ENCODE peak calls at places on chromosomes 2 and 18, in seven cellular contexts. One of them, this sample, is unnamed.

GRCh38 chr2:56707650-56708049 is 523.9 kb downstream of the CCDC85A start:
- DNase-seq in fibroblast of lung: no peak
- DNase-seq in HFFc6: no peak
- DNase-seq in kidney epithelial cell: no peak
- DNase-seq in AG09319: no peak
- DNase-seq in foreskin fibroblast: no peak
- DNase-seq in right lobe of liver: no peak
- DNase-seq in this sample: no peak

GRCh38 chr2:196990092-196990491 is 63.6 kb upstream of the PGAP1 start:
- DNase-seq in fibroblast of lung: no peak
- DNase-seq in HFFc6: no peak
- DNase-seq in foreskin fibroblast: no peak
- DNase-seq in right lobe of liver: no peak
- DNase-seq in AG09319: no peak
- DNase-seq in kidney epithelial cell: no peak
- DNase-seq in this sample: no peak

GRCh38 chr2:24304098-24304497 is 56.2 kb downstream of the ITSN2 start:
- DNase-seq in foreskin fibroblast: peak
- DNase-seq in right lobe of liver: peak
- DNase-seq in HFFc6: peak
- DNase-seq in AG09319: peak
- DNase-seq in fibroblast of lung: peak
- DNase-seq in kidney epithelial cell: peak
- DNase-seq in this sample: no peak

GRCh38 chr18:28984731-28985130 is 807.8 kb upstream of the CDH2 start:
- DNase-seq in right lobe of liver: no peak
- DNase-seq in fibroblast of lung: no peak
- DNase-seq in kidney epithelial cell: no peak
- DNase-seq in foreskin fibroblast: peak
- DNase-seq in AG09319: no peak
- DNase-seq in HFFc6: no peak
- DNase-seq in this sample: no peak

GRCh38 chr2:60413819-60414178 is 139.7 kb downstream of the BCL11A start:
- DNase-seq in AG09319: no peak
- DNase-seq in right lobe of liver: no peak
- DNase-seq in HFFc6: no peak
- DNase-seq in foreskin fibroblast: no peak
- DNase-seq in fibroblast of lung: no peak
- DNase-seq in kidney epithelial cell: no peak
- DNase-seq in this sample: no peak

GRCh38 chr2:236981710-236982485 is 103.8 kb upstream of the COPS8 start:
- DNase-seq in kidney epithelial cell: no peak
- DNase-seq in fibroblast of lung: no peak
- DNase-seq in AG09319: no peak
- DNase-seq in foreskin fibroblast: no peak
- DNase-seq in right lobe of liver: no peak
- DNase-seq in HFFc6: no peak
- DNase-seq in this sample: no peak

GRCh38 chr2:167103028-167103756 is 214.9 kb downstream of the XIRP2 start:
- DNase-seq in fibroblast of lung: no peak
- DNase-seq in foreskin fibroblast: no peak
- DNase-seq in AG09319: no peak
- DNase-seq in right lobe of liver: no peak
- DNase-seq in HFFc6: no peak
- DNase-seq in kidney epithelial cell: no peak
- DNase-seq in this sample: no peak

GRCh38 chr2:217249490-217250451 is 389.9 kb upstream of the TNP1 start:
- DNase-seq in kidney epithelial cell: no peak
- DNase-seq in AG09319: no peak
- DNase-seq in fibroblast of lung: peak
- DNase-seq in HFFc6: no peak
- DNase-seq in right lobe of liver: no peak
- DNase-seq in foreskin fibroblast: peak
- DNase-seq in this sample: peak

GRCh38 chr18:23257686-23258565 is 122.6 kb downstream of the CABLES1 start:
- DNase-seq in AG09319: no peak
- DNase-seq in foreskin fibroblast: peak
- DNase-seq in fibroblast of lung: peak
- DNase-seq in HFFc6: peak
- DNase-seq in kidney epithelial cell: no peak
- DNase-seq in right lobe of liver: no peak
- DNase-seq in this sample: no peak

GRCh38 chr2:219060821-219061791 is at the start of gene IHH:
- DNase-seq in AG09319: no peak
- DNase-seq in right lobe of liver: peak
- DNase-seq in fibroblast of lung: no peak
- DNase-seq in HFFc6: no peak
- DNase-seq in kidney epithelial cell: no peak
- DNase-seq in foreskin fibroblast: peak
- DNase-seq in this sample: peak

GRCh38 chr2:108593547-108594098 is 59.4 kb downstream of the LIMS1 start:
- DNase-seq in AG09319: no peak
- DNase-seq in kidney epithelial cell: peak
- DNase-seq in right lobe of liver: no peak
- DNase-seq in foreskin fibroblast: peak
- DNase-seq in HFFc6: peak
- DNase-seq in fibroblast of lung: peak
- DNase-seq in this sample: no peak

GRCh38 chr2:218839430-218839829 is 7.8 kb upstream of the PRKAG3 start:
- DNase-seq in right lobe of liver: no peak
- DNase-seq in foreskin fibroblast: peak
- DNase-seq in AG09319: peak
- DNase-seq in kidney epithelial cell: no peak
- DNase-seq in HFFc6: peak
- DNase-seq in fibroblast of lung: peak
- DNase-seq in this sample: no peak

GRCh38 chr2:219352448-219353023 is 20.0 kb upstream of the RESP18 start:
- DNase-seq in AG09319: no peak
- DNase-seq in HFFc6: peak
- DNase-seq in kidney epithelial cell: no peak
- DNase-seq in right lobe of liver: no peak
- DNase-seq in foreskin fibroblast: peak
- DNase-seq in fibroblast of lung: peak
- DNase-seq in this sample: peak

GRCh38 chr2:2325538-2325937 is 5.5 kb downstream of the MYT1L start:
- DNase-seq in kidney epithelial cell: no peak
- DNase-seq in AG09319: no peak
- DNase-seq in foreskin fibroblast: no peak
- DNase-seq in fibroblast of lung: no peak
- DNase-seq in HFFc6: no peak
- DNase-seq in right lobe of liver: no peak
- DNase-seq in this sample: no peak

GRCh38 chr2:216677439-216678097 is 17.8 kb downstream of the IGFBP5 start:
- DNase-seq in fibroblast of lung: no peak
- DNase-seq in foreskin fibroblast: no peak
- DNase-seq in HFFc6: no peak
- DNase-seq in kidney epithelial cell: no peak
- DNase-seq in AG09319: no peak
- DNase-seq in right lobe of liver: no peak
- DNase-seq in this sample: no peak

GRCh38 chr2:168571061-168571460 is 115.0 kb downstream of the CERS6 start:
- DNase-seq in HFFc6: no peak
- DNase-seq in right lobe of liver: no peak
- DNase-seq in fibroblast of lung: peak
- DNase-seq in foreskin fibroblast: no peak
- DNase-seq in kidney epithelial cell: no peak
- DNase-seq in AG09319: no peak
- DNase-seq in this sample: no peak

GRCh38 chr2:36456227-36456788 is 100.7 kb downstream of the CRIM1 start:
- DNase-seq in foreskin fibroblast: peak
- DNase-seq in kidney epithelial cell: no peak
- DNase-seq in fibroblast of lung: peak
- DNase-seq in HFFc6: peak
- DNase-seq in right lobe of liver: no peak
- DNase-seq in AG09319: peak
- DNase-seq in this sample: no peak

GRCh38 chr2:12167525-12168317 is 421.3 kb downstream of the LPIN1 start:
- DNase-seq in fibroblast of lung: no peak
- DNase-seq in right lobe of liver: no peak
- DNase-seq in foreskin fibroblast: no peak
- DNase-seq in AG09319: no peak
- DNase-seq in kidney epithelial cell: no peak
- DNase-seq in HFFc6: no peak
- DNase-seq in this sample: peak
- TF ChIP-seq CTCF in fibroblast of lung: no peak
- TF ChIP-seq CTCF in right lobe of liver: no peak
- TF ChIP-seq CTCF in foreskin fibroblast: no peak
- TF ChIP-seq CTCF in AG09319: no peak
- TF ChIP-seq CTCF in kidney epithelial cell: peak
- TF ChIP-seq CTCF in HFFc6: no peak
- TF ChIP-seq CTCF in this sample: peak

GRCh38 chr2:38274286-38275276 is 102.5 kb downstream of the ATL2 start:
- DNase-seq in AG09319: peak
- DNase-seq in foreskin fibroblast: peak
- DNase-seq in right lobe of liver: no peak
- DNase-seq in kidney epithelial cell: peak
- DNase-seq in HFFc6: peak
- DNase-seq in fibroblast of lung: peak
- DNase-seq in this sample: peak
- TF ChIP-seq CTCF in AG09319: peak
- TF ChIP-seq CTCF in foreskin fibroblast: peak
- TF ChIP-seq CTCF in right lobe of liver: peak
- TF ChIP-seq CTCF in kidney epithelial cell: peak
- TF ChIP-seq CTCF in HFFc6: peak
- TF ChIP-seq CTCF in fibroblast of lung: peak
- TF ChIP-seq CTCF in this sample: peak

GRCh38 chr2:162686336-162686735 is 152.2 kb downstream of the KCNH7 start:
- DNase-seq in right lobe of liver: no peak
- DNase-seq in kidney epithelial cell: no peak
- DNase-seq in AG09319: no peak
- DNase-seq in fibroblast of lung: no peak
- DNase-seq in HFFc6: no peak
- DNase-seq in foreskin fibroblast: no peak
- DNase-seq in this sample: no peak
- TF ChIP-seq CTCF in right lobe of liver: no peak
- TF ChIP-seq CTCF in kidney epithelial cell: no peak
- TF ChIP-seq CTCF in AG09319: no peak
- TF ChIP-seq CTCF in fibroblast of lung: no peak
- TF ChIP-seq CTCF in HFFc6: no peak
- TF ChIP-seq CTCF in foreskin fibroblast: no peak
- TF ChIP-seq CTCF in this sample: no peak

GRCh38 chr18:1751249-1751648 is 820.1 kb downstream of the METTL4 start:
- DNase-seq in foreskin fibroblast: no peak
- DNase-seq in AG09319: no peak
- DNase-seq in right lobe of liver: no peak
- DNase-seq in kidney epithelial cell: no peak
- DNase-seq in HFFc6: no peak
- DNase-seq in fibroblast of lung: no peak
- DNase-seq in this sample: no peak
- TF ChIP-seq CTCF in foreskin fibroblast: no peak
- TF ChIP-seq CTCF in AG09319: no peak
- TF ChIP-seq CTCF in right lobe of liver: peak
- TF ChIP-seq CTCF in kidney epithelial cell: no peak
- TF ChIP-seq CTCF in HFFc6: no peak
- TF ChIP-seq CTCF in fibroblast of lung: no peak
- TF ChIP-seq CTCF in this sample: no peak

DNA sequence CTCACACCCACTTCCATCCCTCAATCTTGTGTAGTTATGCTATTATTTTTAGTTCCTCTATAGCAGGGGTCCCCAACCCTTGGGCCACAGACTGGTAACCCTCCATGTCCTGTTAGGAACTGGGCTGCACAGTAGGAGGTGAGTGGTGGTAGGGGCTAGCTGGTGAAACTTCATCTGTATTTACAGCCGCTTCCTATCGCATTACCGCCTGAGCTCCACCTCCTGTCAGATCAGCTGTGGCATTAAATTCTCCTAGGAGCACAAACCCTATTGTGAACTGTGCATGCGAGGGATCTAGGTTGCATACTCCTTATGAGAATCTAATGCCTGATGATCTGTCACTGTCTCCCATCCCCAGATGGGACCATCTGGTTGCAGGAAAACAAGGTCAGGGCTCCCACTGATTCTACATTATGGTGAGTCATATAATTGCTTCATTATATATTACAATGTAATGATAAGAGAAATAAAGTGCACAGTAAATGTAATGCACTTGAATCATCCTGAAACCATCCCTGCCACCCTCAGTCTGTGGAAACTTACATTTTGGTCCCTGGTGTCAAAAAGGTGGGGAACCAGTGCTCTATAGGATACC is 1.6 kb upstream of the RAB11FIP5 start:
- DNase-seq in kidney epithelial cell: no peak
- DNase-seq in foreskin fibroblast: peak
- DNase-seq in fibroblast of lung: peak
- DNase-seq in AG09319: no peak
- DNase-seq in right lobe of liver: no peak
- DNase-seq in HFFc6: no peak
- DNase-seq in this sample: no peak
- TF ChIP-seq CTCF in kidney epithelial cell: no peak
- TF ChIP-seq CTCF in foreskin fibroblast: no peak
- TF ChIP-seq CTCF in fibroblast of lung: no peak
- TF ChIP-seq CTCF in AG09319: no peak
- TF ChIP-seq CTCF in right lobe of liver: no peak
- TF ChIP-seq CTCF in HFFc6: no peak
- TF ChIP-seq CTCF in this sample: no peak

DNA sequence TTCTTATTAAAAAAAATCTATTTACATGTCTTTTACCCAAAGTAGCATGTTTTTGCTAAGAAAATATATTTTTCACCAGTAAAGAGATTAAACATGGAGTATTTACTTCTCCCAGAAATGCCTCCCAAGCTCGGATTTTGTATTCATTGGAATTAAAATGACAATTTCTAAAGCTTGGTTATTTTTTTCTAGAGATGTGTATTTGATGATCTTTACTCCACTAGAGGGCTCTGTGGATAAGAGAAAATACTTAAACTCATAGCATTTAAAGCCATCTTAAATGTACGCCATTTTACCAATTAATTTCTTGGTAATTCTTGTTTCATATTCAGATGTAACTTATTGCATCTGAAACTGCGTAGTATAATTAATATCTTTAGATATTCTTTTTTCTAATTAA is 461.4 kb downstream of the GALR1 start:
- DNase-seq in right lobe of liver: no peak
- DNase-seq in HFFc6: no peak
- DNase-seq in foreskin fibroblast: no peak
- DNase-seq in fibroblast of lung: no peak
- DNase-seq in AG09319: no peak
- DNase-seq in kidney epithelial cell: no peak
- DNase-seq in this sample: no peak
- TF ChIP-seq CTCF in right lobe of liver: peak
- TF ChIP-seq CTCF in HFFc6: peak
- TF ChIP-seq CTCF in foreskin fibroblast: no peak
- TF ChIP-seq CTCF in fibroblast of lung: no peak
- TF ChIP-seq CTCF in AG09319: no peak
- TF ChIP-seq CTCF in kidney epithelial cell: peak
- TF ChIP-seq CTCF in this sample: peak

GRCh38 chr2:85558160-85558559 is 3.1 kb downstream of the GGCX start:
- DNase-seq in AG09319: no peak
- DNase-seq in foreskin fibroblast: no peak
- DNase-seq in fibroblast of lung: no peak
- DNase-seq in HFFc6: no peak
- DNase-seq in right lobe of liver: no peak
- DNase-seq in kidney epithelial cell: no peak
- DNase-seq in this sample: no peak
- TF ChIP-seq CTCF in AG09319: no peak
- TF ChIP-seq CTCF in foreskin fibroblast: no peak
- TF ChIP-seq CTCF in fibroblast of lung: no peak
- TF ChIP-seq CTCF in HFFc6: no peak
- TF ChIP-seq CTCF in right lobe of liver: no peak
- TF ChIP-seq CTCF in kidney epithelial cell: no peak
- TF ChIP-seq CTCF in this sample: no peak